ENCODE peak calls at places on chromosomes 5 and 9, in ten cellular contexts. U is AG10803; V is KBM-7; X is endothelial cell; D is H7; N is OCI-LY7; S is CD4-positive, CD25-positive, alpha-beta regulatory T cell; Z is HuH-7.5; Y is DMS153; I is NCI-H1105. K is an unnamed sample.

GRCh38 chr5:5486122-5486521 is 63.6 kb downstream of the ICE1 start:
- DNase-seq in I (no peak), Y (no peak), V (no peak), X (no peak), U (no peak), D (no peak), Z (no peak), S (no peak), N (no peak), K (no peak)

GRCh38 chr9:91146391-91147019 is 215.2 kb downstream of the AUH start:
- DNase-seq in I (no peak), U (no peak), S (no peak), D (no peak), Z (no peak), Y (no peak), V (no peak), X (no peak), N (no peak), K (no peak)

GRCh38 chr5:16573401-16573800 is 43.4 kb downstream of the RETREG1 start:
- DNase-seq in S (no peak), V (no peak), X (no peak), U (no peak), Y (no peak), I (no peak), N (no peak), D (no peak), Z (no peak), K (no peak)

GRCh38 chr9:83570359-83570758 is 32.2 kb upstream of the FRMD3 start:
- DNase-seq in X (no peak), U (peak), V (no peak), D (no peak), Z (no peak), N (no peak), I (no peak), S (no peak), Y (no peak), K (no peak)

GRCh38 chr5:87277279-87277835 is 9.7 kb downstream of the RASA1 start:
- DNase-seq in S (no peak), I (no peak), X (no peak), Z (no peak), U (peak), D (no peak), Y (no peak), N (no peak), V (no peak), K (no peak)

GRCh38 chr9:33619666-33620404 is 95.8 kb downstream of the ANKRD18B start:
- DNase-seq in Z (no peak), V (peak), S (no peak), U (peak), Y (peak), D (no peak), I (peak), N (no peak), X (no peak), K (no peak)

GRCh38 chr5:69275563-69275962 is 40.9 kb downstream of the CDK7 start:
- DNase-seq in U (no peak), X (no peak), S (no peak), D (no peak), V (no peak), I (no peak), Y (no peak), N (no peak), Z (no peak), K (no peak)

GRCh38 chr9:35051069-35051967 is 21.1 kb downstream of the VCP start:
- DNase-seq in N (peak), Z (no peak), S (peak), U (peak), D (peak), X (peak), V (peak), I (peak), Y (peak), K (no peak)

GRCh38 chr9:27638716-27639115 is 65.4 kb upstream of the C9orf72 start:
- DNase-seq in X (no peak), Z (no peak), V (no peak), D (no peak), S (no peak), I (no peak), Y (no peak), U (no peak), N (no peak), K (no peak)

GRCh38 chr5:82794876-82795275 is 282.3 kb downstream of the TMEM167A start:
- DNase-seq in X (no peak), V (no peak), N (no peak), S (no peak), I (no peak), U (no peak), Y (no peak), D (no peak), Z (no peak), K (no peak)

GRCh38 chr9:35728041-35728971 is 3.7 kb downstream of the TLN1 start:
- DNase-seq in U (peak), X (peak), D (peak), Z (peak), S (peak), I (no peak), Y (no peak), N (peak), V (peak), K (peak)

GRCh38 chr9:21836437-21837161 is 34.2 kb downstream of the MTAP start:
- DNase-seq in D (no peak), Y (no peak), N (no peak), I (no peak), S (no peak), X (no peak), V (no peak), U (peak), Z (no peak), K (no peak)

GRCh38 chr9:36045610-36046009 is 8.9 kb downstream of the RECK start:
- DNase-seq in S (no peak), X (no peak), I (no peak), Y (no peak), Z (no peak), D (no peak), V (no peak), U (peak), N (no peak), K (no peak)

GRCh38 chr5:35188041-35188457 is 42.2 kb downstream of the PRLR start:
- DNase-seq in U (no peak), X (no peak), Y (no peak), I (no peak), V (no peak), S (no peak), D (peak), N (no peak), Z (no peak), K (no peak)

GRCh38 chr5:53311661-53312060 is 168.8 kb upstream of the FST start:
- DNase-seq in Y (no peak), N (no peak), U (no peak), V (no peak), S (no peak), D (no peak), X (no peak), I (no peak), Z (no peak), K (no peak)

GRCh38 chr5:151799407-151799806 is 27.7 kb downstream of the G3BP1 start:
- DNase-seq in D (no peak), Z (no peak), N (no peak), U (peak), V (no peak), I (no peak), X (no peak), Y (no peak), S (no peak), K (no peak)

GRCh38 chr5:159456722-159457462 is 126.6 kb upstream of the IL12B start:
- DNase-seq in V (no peak), S (no peak), Y (no peak), D (no peak), X (no peak), U (peak), N (no peak), I (no peak), Z (no peak), K (no peak)

GRCh38 chr5:148791334-148791667 is 35.1 kb upstream of the ADRB2 start:
- DNase-seq in Y (no peak), D (no peak), S (no peak), X (no peak), Z (no peak), U (peak), N (no peak), I (no peak), V (no peak), K (no peak)

GRCh38 chr5:35707659-35708058 is 90.0 kb downstream of the SPEF2 start:
- DNase-seq in U (no peak), Z (no peak), I (no peak), X (no peak), D (no peak), Y (no peak), N (no peak), V (no peak), S (no peak), K (no peak)

GRCh38 chr9:37540634-37541033 is 35.5 kb downstream of the FBXO10 start:
- DNase-seq in U (no peak), V (no peak), S (no peak), X (no peak), Y (peak), D (no peak), I (no peak), N (no peak), Z (no peak), K (no peak)

GRCh38 chr5:53597894-53598293 is 37.5 kb downstream of the NDUFS4 start:
- DNase-seq in V (no peak), X (no peak), Y (no peak), D (no peak), N (no peak), Z (no peak), U (no peak), S (no peak), I (no peak), K (no peak)

GRCh38 chr5:176768174-176768970 is 42.0 kb upstream of the UNC5A start:
- DNase-seq in Y (no peak), S (no peak), N (no peak), X (no peak), U (no peak), D (peak), V (no peak), I (no peak), Z (no peak), K (no peak)

GRCh38 chr9:33698267-33698666 is 97.1 kb upstream of the PRSS3 start:
- DNase-seq in X (no peak), D (no peak), S (no peak), Y (no peak), I (no peak), U (no peak), Z (no peak), N (no peak), V (no peak), K (no peak)

GRCh38 chr5:56838409-56839039 is 23.2 kb downstream of the MAP3K1 start:
- DNase-seq in V (peak), N (peak), Y (no peak), X (no peak), U (peak), D (peak), Z (no peak), I (no peak), S (peak), K (no peak)

GRCh38 chr9:17135578-17135904 is 701 bp downstream of the CNTLN start:
- DNase-seq in N (no peak), X (no peak), Y (no peak), I (no peak), D (no peak), Z (no peak), U (no peak), V (no peak), S (no peak), K (no peak)

GRCh38 chr9:20320921-20321320 is 301.4 kb downstream of the MLLT3 start:
- DNase-seq in S (no peak), X (no peak), D (no peak), U (no peak), I (no peak), N (no peak), Y (no peak), V (no peak), Z (no peak), K (no peak)

GRCh38 chr5:62695274-62695673 is 116.7 kb downstream of the LRRC70 start:
- DNase-seq in Z (no peak), S (no peak), V (no peak), D (no peak), N (no peak), U (no peak), I (no peak), X (no peak), Y (no peak), K (no peak)

GRCh38 chr5:180860273-180860886 is 696 bp downstream of the ZFP62 start:
- DNase-seq in N (peak), U (peak), X (peak), Z (peak), I (peak), V (peak), S (peak), D (peak), Y (no peak), K (peak)

GRCh38 chr9:136345281-136346156 is 18.0 kb downstream of the DNLZ start:
- DNase-seq in D (peak), N (no peak), Z (peak), V (no peak), S (no peak), Y (no peak), I (no peak), X (peak), U (peak), K (no peak)